ENCODE peak calls at places on chromosomes 11 and 22, in ten cellular contexts. B, V, P, Y, J, U, M, F, N and C are unnamed samples.
A peak's percentile ranks its signal among the peaks of the same experiment; 100 is the strongest.

GRCh38 chr22:24400726-24401596 is 26.4 kb upstream of the ADORA2A start:
- DNase-seq in B (no peak), V (no peak), P (no peak), Y (no peak), J (no peak), U (no peak), M (no peak), F (peak; percentile 45), N (no peak), C (no peak)

GRCh38 chr11:69815973-69816372 is 3.2 kb downstream of the FGF3 start:
- DNase-seq in B (no peak), V (no peak), P (no peak), Y (no peak), J (no peak), U (no peak), M (no peak), F (no peak), N (no peak), C (no peak)

GRCh38 chr11:86818466-86819282 is 18.3 kb downstream of the PRSS23 start:
- DNase-seq in B (no peak), V (no peak), P (no peak), Y (peak; percentile 50), J (peak; percentile 20), U (no peak), M (no peak), F (peak; percentile 81), N (no peak), C (no peak)

GRCh38 chr11:72238040-72238450 is 5.9 kb downstream of the PHOX2A start:
- DNase-seq in B (peak; percentile 92), V (peak; percentile 27), P (peak; percentile 56), Y (peak; percentile 19), J (peak; percentile 33), U (no peak), M (no peak), F (peak; percentile 67), N (no peak), C (peak; percentile 76)

GRCh38 chr11:128579790-128580504 is 7.4 kb downstream of the ETS1 start:
- DNase-seq in B (no peak), V (no peak), P (no peak), Y (peak; percentile 53), J (no peak), U (no peak), M (no peak), F (peak; percentile 79), N (no peak), C (no peak)

GRCh38 chr11:17801166-17801565 is 66.6 kb downstream of the KCNC1 start:
- DNase-seq in B (no peak), V (no peak), P (no peak), Y (no peak), J (no peak), U (no peak), M (no peak), F (no peak), N (no peak), C (no peak)

GRCh38 chr11:134228625-134229024 is 4.2 kb downstream of the VPS26B start:
- DNase-seq in B (no peak), V (no peak), P (no peak), Y (no peak), J (no peak), U (no peak), M (no peak), F (no peak), N (no peak), C (no peak)

GRCh38 chr11:107018902-107019493 is 722 bp upstream of the GUCY1A2 start:
- DNase-seq in B (peak; percentile 83), V (peak; percentile 8), P (peak; percentile 66), Y (peak; percentile 53), J (peak; percentile 55), U (peak; percentile 50), M (no peak), F (peak; percentile 61), N (peak; percentile 45), C (peak; percentile 52)

GRCh38 chr22:43378011-43378704 is 33.7 kb upstream of the MPPED1 start:
- DNase-seq in B (no peak), V (no peak), P (no peak), Y (no peak), J (no peak), U (no peak), M (no peak), F (peak; percentile 3), N (no peak), C (no peak)

GRCh38 chr11:61541568-61541967 is 33.0 kb downstream of the LRRC10B start:
- DNase-seq in B (no peak), V (no peak), P (no peak), Y (no peak), J (no peak), U (no peak), M (no peak), F (peak; percentile 52), N (no peak), C (no peak)

GRCh38 chr22:19825904-19826618 is 28.6 kb downstream of the GNB1L start:
- DNase-seq in B (no peak), V (no peak), P (peak; percentile 61), Y (no peak), J (no peak), U (no peak), M (peak; percentile 15), F (no peak), N (no peak), C (no peak)

GRCh38 chr22:29245626-29246385 is 22.0 kb downstream of the RHBDD3 start:
- DNase-seq in B (peak; percentile 89), V (peak; percentile 63), P (peak; percentile 77), Y (peak; percentile 34), J (peak; percentile 58), U (peak; percentile 66), M (peak; percentile 51), F (peak; percentile 54), N (peak; percentile 63), C (peak; percentile 67)

GRCh38 chr22:32644252-32645100 is 157.0 kb upstream of the TIMP3 start:
- DNase-seq in B (no peak), V (peak; percentile 38), P (peak; percentile 85), Y (peak; percentile 93), J (peak; percentile 80), U (peak; percentile 54), M (peak; percentile 93), F (peak; percentile 59), N (peak; percentile 57), C (peak; percentile 54)

GRCh38 chr11:72758690-72759389 is 6.6 kb upstream of the ARAP1 start:
- DNase-seq in B (no peak), V (no peak), P (no peak), Y (no peak), J (peak; percentile 53), U (peak; percentile 45), M (no peak), F (peak; percentile 96), N (no peak), C (no peak)

GRCh38 chr11:34523053-34523452 is 9.5 kb upstream of the ELF5 start:
- DNase-seq in B (no peak), V (no peak), P (no peak), Y (no peak), J (no peak), U (no peak), M (no peak), F (no peak), N (no peak), C (no peak)

GRCh38 chr11:72208281-72208680 is 8.3 kb upstream of the FOLR2 start:
- DNase-seq in B (no peak), V (no peak), P (no peak), Y (no peak), J (no peak), U (no peak), M (no peak), F (no peak), N (no peak), C (no peak)

DNA sequence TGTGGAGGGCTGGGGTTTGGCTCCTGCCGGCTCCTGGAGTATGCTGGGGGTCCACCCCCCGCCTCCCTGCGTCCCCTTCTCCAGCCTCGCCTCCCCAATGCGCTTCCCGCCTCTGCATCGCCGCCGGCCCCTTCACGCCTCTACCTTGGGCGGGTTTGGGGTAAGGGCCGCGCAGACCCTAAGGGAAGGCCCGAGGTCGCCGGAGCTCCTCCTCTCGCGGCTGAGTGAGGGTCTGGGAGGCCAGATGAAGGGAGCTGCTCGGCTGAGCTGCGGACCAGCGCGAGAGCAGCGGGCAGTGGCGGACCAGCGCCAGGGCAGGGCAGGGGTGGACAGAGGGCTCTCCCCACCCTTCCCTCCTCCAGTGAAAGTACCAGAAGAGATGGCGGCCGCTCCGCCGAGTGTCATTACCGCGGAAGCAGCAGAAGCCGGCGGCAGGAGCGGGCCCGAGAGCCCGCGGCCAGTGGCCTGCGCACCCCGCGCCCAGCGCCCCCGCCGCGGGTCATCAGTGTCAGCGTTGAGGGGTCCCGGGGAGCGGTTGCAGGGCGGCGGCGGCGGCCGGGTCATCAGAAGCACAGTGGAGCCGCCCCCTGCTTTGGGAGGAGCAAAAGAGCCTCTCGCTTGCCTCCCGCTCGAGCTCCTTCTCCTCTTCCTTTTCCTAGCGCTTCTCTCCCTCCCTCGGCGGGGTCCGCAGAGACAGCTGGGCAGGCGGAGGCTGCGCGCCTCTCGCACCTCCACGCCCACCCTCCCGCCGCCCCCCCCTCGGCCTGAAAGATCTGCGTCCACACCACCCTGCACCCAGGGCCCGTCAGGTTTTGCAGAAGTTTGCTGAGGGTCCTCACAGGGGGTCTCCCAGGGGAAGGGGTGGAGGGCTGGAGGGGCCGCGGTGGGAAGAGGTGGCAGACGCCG is 255.7 kb upstream of the CADM1 start:
- DNase-seq in B (peak; percentile 78), V (no peak), P (no peak), Y (no peak), J (peak; percentile 39), U (peak; percentile 50), M (no peak), F (no peak), N (peak; percentile 27), C (no peak)
- H3K27ac ChIP-seq in B (no peak overlapping the region), V (no peak overlapping the region), P (no peak overlapping the region), Y (no peak overlapping the region), J (peak overlapping the region; percentile 84), U (peak overlapping the region; percentile 70), M (peak overlapping the region; percentile 33), F (peak overlapping the region; percentile 25), N (no peak overlapping the region), C (no peak overlapping the region)

GRCh38 chr11:64572143-64572542 is 18.9 kb upstream of the SLC22A12 start:
- DNase-seq in B (no peak), V (no peak), P (no peak), Y (no peak), J (no peak), U (no peak), M (no peak), F (no peak), N (no peak), C (no peak)
- H3K27me3 ChIP-seq in B (no peaks in the 10 kb centered on the region), V (no peaks in the 10 kb centered on the region), P (no peaks in the 10 kb centered on the region), Y (no peaks in the 10 kb centered on the region), J (no peaks in the 10 kb centered on the region), U (peaks cover 9% of the 10 kb centered on the region), M (no peaks in the 10 kb centered on the region), F (peaks cover 36% of the 10 kb centered on the region), N (no peaks in the 10 kb centered on the region), C (no peaks in the 10 kb centered on the region)

DNA sequence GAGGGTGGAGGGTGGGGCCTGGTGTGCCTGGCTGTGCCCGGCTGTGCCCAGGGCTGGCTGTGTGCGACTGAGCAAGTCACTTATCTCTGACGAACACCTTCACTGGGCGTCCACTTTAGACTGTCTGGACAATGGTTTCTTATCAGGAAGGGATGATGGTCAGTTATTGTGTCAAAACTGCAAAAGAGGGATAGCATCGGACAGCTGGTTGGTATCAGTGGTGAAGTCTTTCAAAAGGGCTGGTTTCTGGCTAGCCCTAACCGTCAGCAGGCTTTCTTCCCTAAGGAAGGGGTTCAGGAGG is 4.1 kb upstream of the MGAT3 start:
- DNase-seq in B (no peak), V (no peak), P (no peak), Y (no peak), J (no peak), U (no peak), M (no peak), F (no peak), N (no peak), C (no peak)
- H3K27ac ChIP-seq in B (no peak overlapping the region), V (no peak overlapping the region), P (no peak overlapping the region), Y (no peak overlapping the region), J (peak overlapping the region; percentile 31), U (peak overlapping the region; percentile 19), M (peak overlapping the region; percentile 12), F (no peak overlapping the region), N (no peak overlapping the region), C (no peak overlapping the region)

GRCh38 chr22:46023558-46023981 is 46.6 kb upstream of the WNT7B start:
- DNase-seq in B (no peak), V (peak; percentile 12), P (peak; percentile 48), Y (no peak), J (no peak), U (peak; percentile 15), M (no peak), F (peak; percentile 92), N (peak; percentile 31), C (no peak)
- H3K27me3 ChIP-seq in B (peaks cover 10% of the 10 kb centered on the region), V (no peaks in the 10 kb centered on the region), P (no peaks in the 10 kb centered on the region), Y (no peaks in the 10 kb centered on the region), J (no peaks in the 10 kb centered on the region), U (no peaks in the 10 kb centered on the region), M (no peaks in the 10 kb centered on the region), F (peaks cover 30% of the 10 kb centered on the region), N (no peaks in the 10 kb centered on the region), C (no peaks in the 10 kb centered on the region)